ENCODE peak calls at places on chromosomes 3 and 15, in five cellular contexts. O is GM13977, P is fibroblast of lung, C is cardiac fibroblast, J is gastrocnemius medialis. M is an unnamed sample.

GRCh38 chr15:77002436-77002835 is 7.5 kb downstream of the PSTPIP1 start:
- DNase-seq in O (no peak), J (no peak), C (no peak), P (peak; percentile 24), M (no peak)

GRCh38 chr3:197592361-197593045 is 36.7 kb upstream of the BDH1 start:
- DNase-seq in C (no peak), J (no peak), O (no peak), P (no peak), M (no peak)

GRCh38 chr3:99783009-99783573 is 34.6 kb upstream of the CMSS1 start:
- DNase-seq in P (peak; percentile 96), J (no peak), O (no peak), C (peak; percentile 84), M (peak; percentile 96)

GRCh38 chr3:154971341-154971740 is 108.8 kb upstream of the MME start:
- DNase-seq in C (no peak), P (no peak), J (no peak), O (no peak), M (peak; percentile 62)

GRCh38 chr3:43892535-43892934 is 201.8 kb downstream of the ABHD5 start:
- DNase-seq in J (no peak), O (peak; percentile 66), C (no peak), P (no peak), M (no peak)

GRCh38 chr15:50181983-50182232 is at the start of gene SLC27A2:
- DNase-seq in O (no peak), J (no peak), P (no peak), C (no peak), M (no peak)

GRCh38 chr3:136512391-136512790 is 239.8 kb downstream of the STAG1 start:
- DNase-seq in O (no peak), C (peak; percentile 10), J (no peak), P (peak; percentile 38), M (peak; percentile 68)

GRCh38 chr3:179673522-179673921 is 20.7 kb downstream of the USP13 start:
- DNase-seq in O (no peak), J (no peak), P (no peak), C (no peak), M (no peak)

GRCh38 chr3:166110102-166110501 is 272.9 kb upstream of the BCHE start:
- DNase-seq in O (no peak), J (no peak), P (no peak), C (no peak), M (no peak)

GRCh38 chr3:12073106-12073505 is 68.9 kb downstream of the SYN2 start:
- DNase-seq in C (no peak), J (no peak), P (no peak), O (no peak), M (no peak)

GRCh38 chr15:70670680-70671079 is 92.7 kb downstream of the UACA start:
- DNase-seq in C (peak; percentile 36), O (no peak), P (no peak), J (no peak), M (peak; percentile 28)

GRCh38 chr3:195153121-195153520 is 117.8 kb downstream of the XXYLT1 start:
- DNase-seq in P (no peak), J (no peak), C (peak; percentile 53), O (no peak), M (no peak)

GRCh38 chr3:160154033-160154432 is 71.2 kb upstream of the C3orf80 start:
- DNase-seq in C (peak; percentile 61), P (peak; percentile 88), J (no peak), O (no peak), M (peak; percentile 45)

GRCh38 chr3:148513066-148513671 is 184.5 kb upstream of the AGTR1 start:
- DNase-seq in J (no peak), P (peak; percentile 24), C (peak; percentile 80), O (no peak), M (peak; percentile 32)

GRCh38 chr3:126208618-126209256 is 28.4 kb upstream of the ALDH1L1 start:
- DNase-seq in P (peak; percentile 87), J (peak; percentile 64), C (peak; percentile 98), O (no peak), M (peak; percentile 95)

GRCh38 chr3:150373234-150373633 is 34.9 kb upstream of the TSC22D2 start:
- DNase-seq in C (no peak), J (no peak), P (no peak), O (no peak), M (no peak)

GRCh38 chr3:69290006-69290405 is 95.9 kb downstream of the FRMD4B start:
- DNase-seq in J (no peak), O (no peak), P (peak; percentile 19), C (no peak), M (peak; percentile 21)

GRCh38 chr15:94584833-94585244 is 353.5 kb downstream of the MCTP2 start:
- DNase-seq in O (peak; percentile 23), C (no peak), J (no peak), P (peak; percentile 39), M (no peak)

GRCh38 chr3:126474498-126475410 is 937 bp downstream of the ZXDC start:
- DNase-seq in C (peak; percentile 56), P (peak; percentile 53), O (peak; percentile 65), J (no peak), M (peak; percentile 30)

GRCh38 chr15:79595995-79596622 is 164.0 kb downstream of the MINAR1 start:
- DNase-seq in P (peak; percentile 65), O (peak; percentile 86), C (peak; percentile 87), J (peak; percentile 10), M (peak; percentile 88)
- TF ChIP-seq CTCF in P (peak; percentile 89), O (peak; percentile 87), C (peak; percentile 97), J (no peak), M (peak; percentile 99)

GRCh38 chr15:100642217-100642949 is 40.0 kb downstream of the ASB7 start:
- DNase-seq in O (no peak), J (no peak), P (no peak), C (no peak), M (no peak)
- TF ChIP-seq CTCF in O (no peak), J (no peak), P (no peak), C (no peak), M (no peak)

DNA sequence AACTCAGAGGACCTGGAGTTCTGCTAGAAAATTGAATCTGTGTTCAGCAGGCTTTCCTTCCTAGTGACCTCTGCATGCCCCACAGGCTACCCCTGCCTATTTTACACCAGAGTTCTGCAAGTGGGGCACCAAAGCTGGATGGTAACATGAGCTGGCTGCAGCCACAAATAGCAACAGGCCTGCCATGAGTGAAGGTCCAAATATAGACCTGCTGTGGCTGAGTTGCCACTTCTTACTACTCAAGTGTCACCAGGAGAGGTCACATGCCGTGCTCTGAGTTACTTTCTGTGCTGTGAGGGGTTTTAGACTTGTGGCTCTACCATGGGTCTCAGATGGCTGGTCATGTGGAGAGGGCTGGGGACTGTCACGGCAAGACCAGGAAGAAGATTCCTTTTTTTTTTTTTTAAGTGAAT is at the start of gene FSD2:
- DNase-seq in C (no peak), O (peak; percentile 64), J (peak; percentile 92), P (no peak), M (no peak)
- TF ChIP-seq CTCF in C (no peak), O (peak; percentile 11), J (no peak), P (no peak), M (no peak)

GRCh38 chr3:53346514-53346913 is 829 bp downstream of the DCP1A start:
- DNase-seq in O (no peak), P (peak; percentile 29), J (no peak), C (peak; percentile 23), M (peak; percentile 38)

GRCh38 chr3:53342353-53342752 is 5.0 kb downstream of the DCP1A start:
- DNase-seq in C (peak; percentile 55), J (no peak), P (peak; percentile 47), O (no peak), M (peak; percentile 43)

GRCh38 chr3:53346922-53347260 is 452 bp downstream of the DCP1A start:
- DNase-seq in J (peak; percentile 5), P (no peak), O (peak; percentile 25), C (no peak), M (no peak)

GRCh38 chr3:53350652-53351051 is 3.3 kb upstream of the DCP1A start:
- DNase-seq in C (peak; percentile 34), O (no peak), J (no peak), P (no peak), M (peak; percentile 45)

DNA sequence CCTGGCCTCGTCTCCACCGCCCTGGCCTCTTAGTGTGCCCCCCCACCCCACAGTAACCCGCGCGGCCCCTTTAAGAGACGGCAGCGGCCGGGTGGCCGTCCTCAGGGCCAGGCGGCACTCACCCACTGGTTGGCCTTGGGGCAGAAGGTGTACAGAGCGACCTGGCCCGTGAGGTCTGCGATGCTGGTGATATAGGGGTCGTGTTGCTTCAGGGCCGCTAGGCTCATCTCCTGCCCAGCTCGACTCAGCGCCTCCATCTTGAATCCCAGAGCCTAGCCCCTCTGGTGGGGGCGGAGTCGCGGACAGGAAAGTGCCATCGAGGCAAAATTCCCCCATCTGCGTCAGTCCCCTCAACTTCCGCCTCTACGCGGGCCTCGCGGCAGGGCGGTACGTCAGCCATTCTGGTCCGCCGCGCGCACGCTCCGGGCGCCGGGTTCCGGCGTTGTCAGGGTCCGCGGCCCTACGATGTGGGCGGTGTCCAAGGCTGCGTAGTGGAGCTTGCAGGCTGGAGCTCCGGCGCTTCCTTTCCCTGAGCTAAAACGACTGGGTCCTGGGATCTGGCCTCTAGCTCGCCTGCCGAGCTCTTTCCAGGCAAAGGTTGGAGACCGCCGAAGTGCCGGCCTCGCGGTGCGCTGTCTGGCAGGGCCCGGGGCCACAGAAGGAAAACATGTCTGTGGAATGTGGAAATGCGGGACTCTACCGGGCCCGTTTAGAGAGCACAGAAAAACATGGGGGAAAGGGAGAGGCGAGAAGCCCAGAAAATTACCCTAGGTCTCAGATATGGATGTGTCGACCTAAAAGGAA is at the start of gene DCP1A:
- DNase-seq in J (peak; percentile 92), P (peak; percentile 96), O (peak; percentile 95), C (peak; percentile 97), M (peak; percentile 95)
- TF ChIP-seq CTCF in J (no peak), P (no peak), O (no peak), C (no peak), M (no peak)

GRCh38 chr3:16528581-16528993 is 15.1 kb upstream of the RFTN1 start:
- DNase-seq in P (no peak), O (no peak), J (peak; percentile 40), C (no peak), M (peak; percentile 51)

GRCh38 chr3:16524196-16524595 is 10.7 kb upstream of the RFTN1 start:
- DNase-seq in O (no peak), P (peak; percentile 17), C (no peak), J (no peak), M (no peak)

GRCh38 chr3:16533928-16534913 is 20.7 kb upstream of the RFTN1 start:
- DNase-seq in O (no peak), P (no peak), J (no peak), C (no peak), M (no peak)

GRCh38 chr3:16528111-16528510 is 14.6 kb upstream of the RFTN1 start:
- DNase-seq in P (no peak), C (no peak), J (peak; percentile 60), O (no peak), M (no peak)

GRCh38 chr3:16529264-16529663 is 15.8 kb upstream of the RFTN1 start:
- DNase-seq in P (no peak), C (peak; percentile 36), O (no peak), J (no peak), M (no peak)
- TF ChIP-seq CTCF in P (no peak), C (peak; percentile 10), O (peak; percentile 33), J (no peak), M (peak; percentile 2)

M was measured in fibroblast of mammary gland.